ENCODE peak calls at places on chromosomes 1 and 21, in six cellular contexts. N, W, U, F, T and Q are unnamed samples.

GRCh38 chr1:230832466-230832865 is 35.9 kb downstream of the C1orf198 start:
- DNase-seq in N (no peak), W (no peak), U (no peak), F (no peak), T (no peak), Q (no peak)

GRCh38 chr1:41330588-41331545 is 30.4 kb upstream of the FOXO6 start:
- DNase-seq in N (no peak), W (no peak), U (no peak), F (peak), T (no peak), Q (no peak)

GRCh38 chr1:203504400-203505250 is 10.7 kb downstream of the OPTC start:
- DNase-seq in N (peak), W (peak), U (peak), F (peak), T (peak), Q (peak)

GRCh38 chr21:42407476-42407875 is 3.8 kb downstream of the UBASH3A start:
- DNase-seq in N (no peak), W (no peak), U (no peak), F (no peak), T (no peak), Q (no peak)

GRCh38 chr21:33374080-33374873 is 28.9 kb upstream of the IFNGR2 start:
- DNase-seq in N (peak), W (peak), U (peak), F (peak), T (peak), Q (no peak)

GRCh38 chr1:202069670-202070069 is 53.0 kb upstream of the GPR37L1 start:
- DNase-seq in N (peak), W (no peak), U (no peak), F (no peak), T (peak), Q (no peak)

GRCh38 chr1:245807306-245807705 is 652.5 kb downstream of the KIF26B start:
- DNase-seq in N (no peak), W (no peak), U (no peak), F (no peak), T (no peak), Q (no peak)

GRCh38 chr1:41620365-41621169 is 136.1 kb upstream of the EDN2 start:
- DNase-seq in N (no peak), W (no peak), U (no peak), F (no peak), T (no peak), Q (no peak)

GRCh38 chr1:36156329-36157114 is 562 bp downstream of the MAP7D1 start:
- DNase-seq in N (peak), W (peak), U (peak), F (peak), T (peak), Q (peak)

GRCh38 chr1:86975993-86976392 is 61.6 kb downstream of the HS2ST1 start:
- DNase-seq in N (no peak), W (no peak), U (no peak), F (no peak), T (no peak), Q (no peak)

GRCh38 chr1:100927276-100927675 is 31.4 kb downstream of the SLC30A7 start:
- DNase-seq in N (no peak), W (no peak), U (no peak), F (no peak), T (no peak), Q (no peak)

GRCh38 chr1:193763313-193763712 is 576.9 kb upstream of the B3GALT2 start:
- DNase-seq in N (no peak), W (peak), U (peak), F (no peak), T (no peak), Q (no peak)

GRCh38 chr1:246284021-246284420 is 223.1 kb downstream of the SMYD3 start:
- DNase-seq in N (no peak), W (no peak), U (no peak), F (no peak), T (no peak), Q (peak)

GRCh38 chr1:57894315-57894714 is 470.5 kb upstream of the DAB1 start:
- DNase-seq in N (no peak), W (no peak), U (no peak), F (no peak), T (no peak), Q (no peak)

GRCh38 chr21:26169611-26170470 is 729 bp downstream of the APP start:
- DNase-seq in N (peak), W (peak), U (peak), F (peak), T (peak), Q (peak)

GRCh38 chr1:64212023-64212422 is 8.6 kb downstream of the UBE2U start:
- DNase-seq in N (no peak), W (peak), U (peak), F (no peak), T (no peak), Q (no peak)

GRCh38 chr1:202994756-202995155 is 12.4 kb upstream of the TMEM183A start:
- DNase-seq in N (no peak), W (no peak), U (no peak), F (no peak), T (no peak), Q (no peak)

GRCh38 chr1:10031461-10031860 is 1.3 kb upstream of the UBE4B start:
- DNase-seq in N (no peak), W (peak), U (peak), F (no peak), T (no peak), Q (no peak)

GRCh38 chr1:6208723-6209660 is 3.1 kb downstream of the RNF207 start:
- DNase-seq in N (peak), W (no peak), U (no peak), F (peak), T (peak), Q (peak)
- TF ChIP-seq CTCF in N (peak), W (no peak), U (peak), F (peak), T (peak), Q (peak)

DNA sequence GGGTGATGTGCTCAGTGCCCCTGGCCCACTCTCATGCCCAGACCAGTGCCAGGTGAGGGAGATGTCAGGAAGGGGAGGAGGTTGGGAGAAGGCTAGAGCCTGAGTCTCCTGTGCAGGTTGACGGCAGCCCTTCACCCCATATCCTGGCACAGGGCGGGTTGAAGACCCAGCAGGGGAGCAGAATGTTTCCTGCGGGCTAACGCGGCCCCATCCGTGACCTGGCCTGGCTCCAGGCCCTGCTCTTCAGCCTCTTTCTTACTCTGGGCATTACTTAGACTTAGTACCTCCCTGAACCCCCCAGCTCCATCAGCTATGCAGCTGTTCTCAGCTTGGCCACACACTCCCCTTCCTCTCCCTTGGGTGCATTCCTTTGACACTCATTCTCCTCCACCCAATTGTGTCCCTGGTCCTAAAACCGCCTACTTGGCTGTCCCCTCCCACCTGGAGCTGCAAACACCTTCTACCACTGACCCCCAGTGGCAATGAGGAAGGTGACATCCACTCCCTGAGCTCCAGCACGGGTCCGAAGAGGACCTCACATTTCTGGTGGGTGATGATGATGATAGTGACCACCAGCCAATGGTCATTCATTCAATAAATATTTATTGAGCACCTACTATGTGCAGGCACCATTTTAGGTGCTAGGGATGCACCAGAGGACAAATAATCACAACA is 179.0 kb downstream of the PTPRU start:
- DNase-seq in N (no peak), W (peak), U (no peak), F (no peak), T (no peak), Q (no peak)
- TF ChIP-seq CTCF in N (peak), W (peak), U (no peak), F (peak), T (no peak), Q (no peak)

GRCh38 chr1:26695417-26696190 is at the start of gene ARID1A:
- DNase-seq in N (peak), W (peak), U (peak), F (peak), T (peak), Q (peak)
- TF ChIP-seq CTCF in N (no peak), W (no peak), U (peak), F (no peak), T (no peak), Q (no peak)

DNA sequence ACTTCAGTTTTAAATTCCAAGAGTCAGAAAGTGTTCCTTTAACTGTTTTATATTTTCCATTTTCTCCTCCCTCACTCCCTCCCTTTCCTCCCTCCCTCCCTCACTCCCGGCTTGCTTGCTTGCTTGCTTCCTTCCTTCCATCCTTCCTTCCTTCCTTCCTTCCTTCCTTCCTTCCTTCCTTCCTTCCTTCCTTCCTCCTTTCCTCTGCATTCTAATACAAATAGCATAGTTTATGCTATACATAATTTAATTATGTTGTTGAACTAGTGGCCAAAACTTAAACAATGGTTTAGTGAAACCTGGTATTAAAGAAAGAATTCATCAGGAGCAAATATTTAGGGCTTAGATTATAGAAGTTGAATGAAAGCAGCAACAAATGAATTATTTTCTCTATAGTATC is 188.5 kb upstream of the OLFM3 start:
- DNase-seq in N (no peak), W (no peak), U (no peak), F (no peak), T (no peak), Q (no peak)
- TF ChIP-seq CTCF in N (no peak), W (no peak), U (no peak), F (no peak), T (no peak), Q (no peak)

GRCh38 chr1:4696161-4696745 is 41.8 kb downstream of the AJAP1 start:
- DNase-seq in N (no peak), W (no peak), U (no peak), F (no peak), T (no peak), Q (no peak)

GRCh38 chr1:4693316-4693715 is 38.9 kb downstream of the AJAP1 start:
- DNase-seq in N (no peak), W (no peak), U (no peak), F (no peak), T (no peak), Q (no peak)

GRCh38 chr1:4693891-4694290 is 39.5 kb downstream of the AJAP1 start:
- DNase-seq in N (no peak), W (no peak), U (no peak), F (no peak), T (no peak), Q (no peak)

GRCh38 chr1:4695241-4695640 is 40.8 kb downstream of the AJAP1 start:
- DNase-seq in N (no peak), W (no peak), U (no peak), F (no peak), T (no peak), Q (no peak)

GRCh38 chr1:4694492-4694891 is 40.1 kb downstream of the AJAP1 start:
- DNase-seq in N (no peak), W (no peak), U (no peak), F (no peak), T (no peak), Q (no peak)
- TF ChIP-seq CTCF in N (no peak), W (no peak), U (peak), F (no peak), T (no peak), Q (no peak)

GRCh38 chr1:37808369-37809319 is 636 bp upstream of the YRDC start:
- DNase-seq in N (peak), W (peak), U (peak), F (peak), T (peak), Q (peak)
- TF ChIP-seq CTCF in N (no peak), W (no peak), U (no peak), F (no peak), T (no peak), Q (peak)

GRCh38 chr1:29456685-29457084 is 220.4 kb downstream of the PTPRU start:
- DNase-seq in N (no peak), W (no peak), U (no peak), F (no peak), T (no peak), Q (no peak)

GRCh38 chr1:29454616-29455380 is 218.5 kb downstream of the PTPRU start:
- DNase-seq in N (no peak), W (no peak), U (no peak), F (no peak), T (no peak), Q (no peak)

GRCh38 chr1:29452463-29453230 is 216.3 kb downstream of the PTPRU start:
- DNase-seq in N (no peak), W (no peak), U (no peak), F (no peak), T (no peak), Q (no peak)

GRCh38 chr1:29455781-29456180 is 219.5 kb downstream of the PTPRU start:
- DNase-seq in N (no peak), W (no peak), U (no peak), F (no peak), T (no peak), Q (no peak)

GRCh38 chr1:29453502-29454240 is 217.3 kb downstream of the PTPRU start:
- DNase-seq in N (peak), W (peak), U (peak), F (no peak), T (peak), Q (peak)
- TF ChIP-seq CTCF in N (peak), W (peak), U (peak), F (peak), T (no peak), Q (peak)

GRCh38 chr1:205344010-205344808 is 12.5 kb downstream of the KLHDC8A start:
- DNase-seq in N (peak), W (no peak), U (no peak), F (peak), T (no peak), Q (peak)
- TF ChIP-seq CTCF in N (no peak), W (no peak), U (no peak), F (no peak), T (no peak), Q (no peak)

DNA sequence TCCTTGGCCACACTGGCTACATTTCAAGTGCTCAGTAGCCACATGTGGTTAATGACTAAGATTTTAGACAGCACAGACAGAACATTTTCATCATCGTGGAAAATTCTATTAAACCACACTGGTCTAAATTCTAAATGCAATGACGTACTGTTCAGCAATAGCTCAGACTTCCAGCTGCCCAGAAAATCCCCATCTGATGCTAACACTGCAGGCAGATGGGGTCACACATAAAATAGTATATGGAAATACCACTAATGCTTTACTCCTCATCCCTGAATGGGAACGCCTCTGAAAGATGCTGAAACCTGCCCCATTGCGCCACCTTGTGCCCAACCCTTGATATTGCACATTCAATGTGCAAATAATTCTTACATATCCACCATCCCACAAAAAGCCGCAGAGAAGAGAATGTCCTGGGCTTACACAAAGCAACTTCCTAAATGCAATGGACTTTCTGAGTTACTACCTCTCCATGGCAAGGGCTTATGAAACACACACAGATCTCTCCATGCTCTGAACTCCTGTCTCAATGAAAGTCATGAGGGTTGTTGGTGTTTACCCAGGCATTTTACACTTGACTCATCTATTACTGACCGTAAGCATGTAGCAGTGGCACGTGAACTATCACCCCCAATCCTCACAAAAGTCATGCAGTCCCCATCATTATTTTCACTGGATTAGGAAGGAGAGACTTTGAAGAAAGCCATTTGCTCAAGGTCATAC is 20.3 kb upstream of the SLC5A9 start:
- DNase-seq in N (peak), W (peak), U (peak), F (peak), T (peak), Q (peak)
- TF ChIP-seq CTCF in N (peak), W (peak), U (peak), F (peak), T (peak), Q (peak)